ENCODE peak calls at places on chromosomes 3 and 15, in seven cellular contexts. L is EH; C is left kidney; Z is K562; Y is thoracic aorta; O is AG09319; S is activated CD4-positive, alpha-beta T cell treated with anti-CD3 and anti-CD28 coated beads, Interleukin-2, amount 50 U/mL, for 1 hour. K is an unnamed sample.

GRCh38 chr3:27677554-27677953 is 44.6 kb downstream of the EOMES start:
- DNase-seq in L (peak; percentile 95), C (no peak), Z (no peak), Y (no peak), O (peak; percentile 97), S (no peak), K (no peak)

GRCh38 chr15:52183562-52184173 is 7.5 kb downstream of the GNB5 start:
- DNase-seq in L (peak; percentile 62), C (peak; percentile 64), Z (peak; percentile 51), Y (no peak), O (no peak), S (no peak), K (no peak)

GRCh38 chr3:53044371-53045106 is 1.3 kb downstream of the SFMBT1 start:
- DNase-seq in L (peak; percentile 53), C (peak; percentile 75), Z (peak; percentile 38), Y (no peak), O (peak; percentile 4), S (peak; percentile 16), K (peak; percentile 49)

GRCh38 chr3:20060924-20061323 is 20.7 kb downstream of the KAT2B start:
- DNase-seq in L (peak; percentile 29), C (no peak), Z (no peak), Y (no peak), O (no peak), S (no peak), K (no peak)

GRCh38 chr3:134251731-134252391 is 1.2 kb upstream of the RYK start:
- DNase-seq in L (no peak), C (peak; percentile 37), Z (no peak), Y (no peak), O (no peak), S (no peak), K (no peak)

GRCh38 chr15:66952756-66953522 is 112.5 kb upstream of the SMAD3 start:
- DNase-seq in L (no peak), C (no peak), Z (no peak), Y (no peak), O (no peak), S (no peak), K (no peak)

GRCh38 chr3:50356553-50356952 is 2.8 kb downstream of the TMEM115 start:
- DNase-seq in L (peak; percentile 42), C (no peak), Z (peak; percentile 80), Y (no peak), O (no peak), S (no peak), K (no peak)

GRCh38 chr3:43879166-43879565 is 188.4 kb downstream of the ABHD5 start:
- DNase-seq in L (no peak), C (peak; percentile 91), Z (peak; percentile 22), Y (no peak), O (no peak), S (no peak), K (peak; percentile 35)

GRCh38 chr15:70851889-70852288 is 2.1 kb downstream of the LARP6 start:
- DNase-seq in L (no peak), C (no peak), Z (no peak), Y (no peak), O (no peak), S (no peak), K (no peak)

GRCh38 chr15:92453611-92454010 is 59.9 kb downstream of the ST8SIA2 start:
- DNase-seq in L (no peak), C (no peak), Z (no peak), Y (no peak), O (no peak), S (no peak), K (no peak)

GRCh38 chr15:31269961-31270575 is 56.6 kb upstream of the KLF13 start:
- DNase-seq in L (no peak), C (no peak), Z (no peak), Y (no peak), O (no peak), S (no peak), K (no peak)

GRCh38 chr3:152389316-152389934 is 120.7 kb downstream of the MBNL1 start:
- DNase-seq in L (no peak), C (no peak), Z (no peak), Y (no peak), O (no peak), S (no peak), K (no peak)

GRCh38 chr3:148707596-148708386 is 10.1 kb downstream of the AGTR1 start:
- DNase-seq in L (peak; percentile 46), C (no peak), Z (no peak), Y (no peak), O (no peak), S (no peak), K (no peak)

GRCh38 chr15:87135109-87135508 is 1055.4 kb downstream of the AGBL1 start:
- DNase-seq in L (no peak), C (no peak), Z (no peak), Y (no peak), O (no peak), S (no peak), K (no peak)

GRCh38 chr3:52062499-52062898 is 6.1 kb upstream of the DUSP7 start:
- DNase-seq in L (peak; percentile 92), C (no peak), Z (no peak), Y (peak; percentile 57), O (peak; percentile 62), S (no peak), K (no peak)

GRCh38 chr3:50352762-50353161 is 2.1 kb downstream of the CYB561D2 start:
- DNase-seq in L (peak; percentile 43), C (no peak), Z (no peak), Y (no peak), O (no peak), S (no peak), K (no peak)

GRCh38 chr3:151283387-151283786 is 5.0 kb upstream of the P2RY14 start:
- DNase-seq in L (no peak), C (no peak), Z (no peak), Y (no peak), O (no peak), S (no peak), K (no peak)

GRCh38 chr15:74011610-74012009 is 17.1 kb downstream of the PML start:
- DNase-seq in L (peak; percentile 52), C (peak; percentile 60), Z (no peak), Y (no peak), O (no peak), S (no peak), K (no peak)

GRCh38 chr15:85482896-85483295 is 102.5 kb downstream of the AKAP13 start:
- DNase-seq in L (peak; percentile 94), C (no peak), Z (no peak), Y (no peak), O (peak; percentile 54), S (no peak), K (no peak)

GRCh38 chr3:78497692-78498091 is 1270.1 kb downstream of the ROBO1 start:
- DNase-seq in L (no peak), C (no peak), Z (no peak), Y (no peak), O (no peak), S (no peak), K (no peak)

GRCh38 chr15:99167640-99168039 is 62.8 kb downstream of the SYNM start:
- DNase-seq in L (no peak), C (no peak), Z (no peak), Y (no peak), O (no peak), S (no peak), K (no peak)

GRCh38 chr3:15341030-15341726 is 8.8 kb upstream of the SH3BP5 start:
- DNase-seq in L (no peak), C (no peak), Z (no peak), Y (no peak), O (no peak), S (no peak), K (peak; percentile 22)

GRCh38 chr3:165455360-165455759 is 259.2 kb upstream of the SLITRK3 start:
- DNase-seq in L (no peak), C (no peak), Z (no peak), Y (no peak), O (no peak), S (no peak), K (no peak)

GRCh38 chr15:33623010-33623409 is 312.2 kb downstream of the RYR3 start:
- DNase-seq in L (no peak), C (no peak), Z (no peak), Y (no peak), O (no peak), S (no peak), K (no peak)

GRCh38 chr15:65377976-65378366 is at the start of gene IGDCC3:
- DNase-seq in L (no peak), C (peak; percentile 91), Z (no peak), Y (no peak), O (no peak), S (no peak), K (no peak)

GRCh38 chr3:123021986-123022510 is 5.5 kb downstream of the SEMA5B start:
- DNase-seq in L (no peak), C (peak; percentile 86), Z (no peak), Y (no peak), O (no peak), S (no peak), K (no peak)

GRCh38 chr3:69665026-69665739 is 74.1 kb upstream of the MITF start:
- DNase-seq in L (peak; percentile 44), C (peak; percentile 74), Z (peak; percentile 12), Y (no peak), O (no peak), S (no peak), K (no peak)

GRCh38 chr15:29364429-29365078 is 94.9 kb upstream of the NSMCE3 start:
- DNase-seq in L (peak; percentile 65), C (no peak), Z (peak; percentile 13), Y (no peak), O (no peak), S (no peak), K (no peak)

GRCh38 chr3:194042947-194043346 is 93.0 kb upstream of the HES1 start:
- DNase-seq in L (peak; percentile 77), C (peak; percentile 89), Z (no peak), Y (no peak), O (peak; percentile 3), S (no peak), K (no peak)

GRCh38 chr15:41919954-41920538 is 26.2 kb upstream of the SPTBN5 start:
- DNase-seq in L (peak; percentile 80), C (peak; percentile 63), Z (no peak), Y (no peak), O (no peak), S (no peak), K (no peak)

GRCh38 chr3:188233320-188233719 is 79.4 kb downstream of the LPP start:
- DNase-seq in L (peak; percentile 69), C (no peak), Z (no peak), Y (no peak), O (no peak), S (no peak), K (no peak)

GRCh38 chr15:41487802-41488201 is 5.9 kb upstream of the ITPKA start:
- DNase-seq in L (no peak), C (no peak), Z (no peak), Y (no peak), O (no peak), S (no peak), K (no peak)

GRCh38 chr15:75061272-75061671 is 37.9 kb downstream of the PPCDC start:
- DNase-seq in L (peak; percentile 64), C (no peak), Z (no peak), Y (no peak), O (no peak), S (no peak), K (no peak)

GRCh38 chr3:178597388-178597787 is 61.2 kb downstream of the KCNMB2 start:
- DNase-seq in L (no peak), C (no peak), Z (no peak), Y (no peak), O (no peak), S (no peak), K (no peak)

GRCh38 chr15:55241193-55241592 is 44.5 kb upstream of the RSL24D1 start:
- DNase-seq in L (no peak), C (no peak), Z (no peak), Y (no peak), O (no peak), S (no peak), K (no peak)

GRCh38 chr3:11522398-11522715 is 121.4 kb downstream of the VGLL4 start:
- DNase-seq in L (peak; percentile 54), C (no peak), Z (no peak), Y (no peak), O (no peak), S (no peak), K (no peak)